ENCODE peak calls at places on chromosomes 2 and 18, in six cellular contexts. T is endothelial cell of umbilical vein, B is A549, S is endodermal cell, Q is psoas muscle, F is left ventricle myocardium inferior. X is an unnamed sample. For H3K4me1, the result is how much of the 10 kb centered on the place peaks cover.

GRCh38 chr18:12256946-12257345 is 2.8 kb downstream of the CIDEA start:
- DNase-seq in F (no peak), B (no peak), S (no peak), T (peak), Q (no peak), X (no peak)

GRCh38 chr2:232658217-232658785 is 24.9 kb downstream of the EFHD1 start:
- DNase-seq in Q (no peak), F (no peak), S (no peak), B (no peak), T (no peak), X (no peak)

GRCh38 chr2:53051157-53051556 is 716.4 kb upstream of the CHAC2 start:
- DNase-seq in S (no peak), F (no peak), T (no peak), Q (no peak), B (no peak), X (no peak)

GRCh38 chr2:207160115-207160514 is 5.6 kb downstream of the KLF7 start:
- DNase-seq in F (no peak), Q (no peak), S (no peak), T (peak), B (no peak), X (no peak)

GRCh38 chr2:230908595-230909191 is 16.3 kb downstream of the GPR55 start:
- DNase-seq in S (peak), F (no peak), Q (no peak), T (no peak), B (peak), X (no peak)

GRCh38 chr18:59546164-59546563 is 151.1 kb downstream of the CCBE1 start:
- DNase-seq in F (no peak), B (no peak), T (no peak), Q (no peak), S (no peak), X (no peak)

GRCh38 chr2:217947341-217948316 is 55.2 kb downstream of the TNS1 start:
- DNase-seq in B (no peak), F (no peak), T (no peak), Q (no peak), S (peak), X (no peak)

GRCh38 chr2:18548618-18549017 is 11.8 kb downstream of the RDH14 start:
- DNase-seq in B (no peak), S (no peak), T (no peak), Q (no peak), F (no peak), X (no peak)

GRCh38 chr2:185780890-185781289 is 42.3 kb downstream of the FSIP2 start:
- DNase-seq in Q (no peak), B (no peak), S (no peak), T (no peak), F (no peak), X (no peak)

GRCh38 chr2:160584972-160585494 is 91.4 kb upstream of the RBMS1 start:
- DNase-seq in T (no peak), B (no peak), Q (no peak), F (no peak), S (no peak), X (no peak)

GRCh38 chr2:104932243-104932642 is 78.3 kb downstream of the POU3F3 start:
- DNase-seq in S (no peak), Q (no peak), F (no peak), T (no peak), B (no peak), X (no peak)

GRCh38 chr2:59528525-59528924 is 1024.9 kb downstream of the BCL11A start:
- DNase-seq in F (no peak), B (no peak), S (no peak), Q (no peak), T (no peak), X (no peak)

GRCh38 chr18:12278765-12279682 is 24.9 kb downstream of the CIDEA start:
- DNase-seq in F (peak), Q (peak), B (no peak), T (peak), S (peak), X (peak)

GRCh38 chr18:13222371-13223281 is 4.1 kb downstream of the LDLRAD4 start:
- DNase-seq in Q (peak), T (no peak), S (no peak), B (no peak), F (peak), X (no peak)

GRCh38 chr2:84782717-84783442 is 98.0 kb downstream of the TRABD2A start:
- DNase-seq in T (no peak), Q (no peak), S (no peak), B (no peak), F (no peak), X (no peak)

GRCh38 chr2:67215214-67215613 is 181.9 kb upstream of the ETAA1 start:
- DNase-seq in S (peak), F (no peak), B (peak), T (peak), Q (no peak), X (peak)

GRCh38 chr2:207747653-207748560 is 21.8 kb downstream of the FZD5 start:
- DNase-seq in S (no peak), T (no peak), Q (no peak), B (no peak), F (no peak), X (no peak)

GRCh38 chr2:185821467-185821866 is 82.9 kb downstream of the FSIP2 start:
- DNase-seq in B (no peak), F (no peak), S (no peak), T (no peak), Q (no peak), X (no peak)

GRCh38 chr18:8858888-8859511 is 153.6 kb downstream of the MTCL1 start:
- DNase-seq in F (no peak), Q (no peak), B (peak), T (no peak), S (no peak), X (no peak)

GRCh38 chr2:134450114-134450513 is 196.2 kb downstream of the MGAT5 start:
- DNase-seq in Q (no peak), S (no peak), T (no peak), B (no peak), F (no peak), X (no peak)

GRCh38 chr2:63903003-63903402 is 61.3 kb downstream of the UGP2 start:
- DNase-seq in S (no peak), B (no peak), T (no peak), F (no peak), Q (no peak), X (no peak)

GRCh38 chr18:61575419-61575818 is 242.2 kb downstream of the CDH20 start:
- DNase-seq in T (no peak), S (peak), F (no peak), Q (no peak), B (no peak), X (no peak)

GRCh38 chr2:229650886-229651285 is 63.5 kb downstream of the DNER start:
- DNase-seq in S (no peak), Q (no peak), B (no peak), F (no peak), T (no peak), X (no peak)

GRCh38 chr2:120940726-120941256 is 205.1 kb downstream of the GLI2 start:
- DNase-seq in B (no peak), T (no peak), Q (no peak), S (no peak), F (no peak), X (no peak)

GRCh38 chr2:223941579-223942277 is 3.4 kb downstream of the WDFY1 start:
- DNase-seq in Q (no peak), S (no peak), T (peak), B (no peak), F (no peak), X (no peak)

GRCh38 chr2:183078163-183078466 is 432 bp upstream of the DUSP19 start:
- DNase-seq in S (no peak), B (peak), T (no peak), F (no peak), Q (no peak), X (no peak)
- H3K4me3 ChIP-seq in S (peak), B (peak), T (peak), F (peak), Q (peak), X (peak)

DNA sequence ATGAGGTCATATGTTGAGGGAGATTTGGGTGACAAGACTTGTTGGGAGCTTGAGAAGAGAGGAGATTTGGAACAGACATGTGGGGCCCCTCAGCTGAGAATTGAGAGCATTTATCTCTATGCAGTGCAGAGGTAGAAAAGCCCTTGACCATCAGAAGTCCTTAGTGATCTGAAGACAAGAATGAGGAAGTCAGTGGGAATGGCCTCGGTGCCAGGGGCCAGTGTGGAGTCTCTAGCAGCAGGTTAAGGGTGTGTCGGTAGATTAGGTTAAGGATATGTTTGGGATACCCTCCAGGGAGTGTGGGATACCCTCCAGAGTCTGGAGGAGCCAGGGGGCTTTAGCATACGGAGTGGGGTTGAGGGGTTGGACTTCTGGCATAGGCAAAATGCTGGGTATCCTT is 41.6 kb downstream of the FBXO48 start:
- DNase-seq in S (no peak), F (no peak), Q (no peak), B (no peak), T (no peak), X (no peak)
- H3K4me1 ChIP-seq in S (under half), F (under half), Q (under half), B (under half), T (under half), X (under half)

DNA sequence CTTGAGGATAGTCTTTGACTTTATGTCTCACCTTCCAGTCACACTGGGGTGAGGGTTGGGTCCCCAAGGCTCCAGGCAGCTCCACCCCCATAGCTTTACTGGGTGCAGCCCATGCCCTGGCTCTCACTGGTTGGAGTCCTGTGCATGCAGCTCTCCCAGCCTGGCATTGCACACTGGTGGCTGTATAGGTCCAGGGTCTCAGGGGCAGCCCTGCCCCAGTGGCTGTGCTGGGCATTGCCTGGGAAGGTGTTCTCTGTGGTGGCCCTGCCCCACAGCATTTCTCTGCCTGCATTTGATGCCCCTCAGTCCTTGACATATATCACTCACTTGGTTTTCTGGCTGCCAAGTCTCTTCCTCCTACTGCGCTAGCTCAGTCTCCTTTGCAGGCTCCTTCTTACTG is 21.2 kb downstream of the MPHOSPH10 start:
- DNase-seq in T (no peak), S (no peak), Q (no peak), F (no peak), B (no peak), X (no peak)
- H3K4me3 ChIP-seq in T (no peak), S (no peak), Q (no peak), F (no peak), B (no peak), X (no peak)

DNA sequence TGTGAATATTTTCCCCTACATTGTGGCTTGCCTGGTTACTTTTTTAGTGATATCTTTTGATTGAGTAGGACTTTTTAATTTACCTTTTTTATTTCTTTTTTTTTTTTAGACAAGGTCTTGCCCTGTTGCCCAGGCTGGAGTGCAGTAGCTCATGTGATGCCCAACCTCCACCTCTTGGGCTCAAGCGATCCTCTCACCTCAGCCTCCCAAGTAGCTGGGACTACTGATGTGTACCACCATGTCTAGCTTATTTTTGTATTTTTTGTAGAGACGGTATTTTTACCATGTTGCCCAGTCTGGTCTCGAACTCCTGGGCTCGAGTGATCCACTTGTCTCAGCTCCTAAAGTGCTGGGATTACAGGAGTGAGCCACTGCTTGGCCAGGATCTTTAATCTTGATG is 25.3 kb downstream of the EML4 start:
- DNase-seq in F (no peak), B (no peak), Q (no peak), S (no peak), T (no peak), X (no peak)
- H3K4me1 ChIP-seq in F (under half), B (half or more), Q (under half), S (under half), T (under half), X (under half)

GRCh38 chr2:239309398-239310245 is 91.2 kb downstream of the HDAC4 start:
- DNase-seq in Q (no peak), B (no peak), T (no peak), S (peak), F (no peak), X (no peak)
- H3K4me3 ChIP-seq in Q (peak), B (no peak), T (no peak), S (no peak), F (peak), X (no peak)

DNA sequence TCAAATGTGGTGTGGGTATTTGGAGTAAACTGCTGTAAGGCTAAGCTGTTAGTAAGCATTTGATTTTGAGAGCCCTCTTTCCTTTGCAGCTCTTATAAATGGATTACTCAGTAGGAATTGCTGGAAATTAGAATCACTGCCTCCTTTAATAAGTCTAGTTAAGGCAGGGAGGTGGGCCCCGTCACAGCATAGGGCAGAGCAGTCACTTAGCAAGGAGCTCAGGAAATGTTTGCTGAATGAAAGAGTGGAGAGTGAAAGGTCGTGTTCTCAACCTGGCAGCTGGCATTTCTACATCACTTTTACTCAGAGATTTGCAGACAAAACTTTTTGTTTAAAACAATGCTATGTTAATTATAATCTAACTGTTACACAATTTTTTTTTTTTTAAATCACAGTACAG is 25.5 kb downstream of the ITGA6 start:
- DNase-seq in T (no peak), Q (no peak), F (no peak), B (no peak), S (no peak), X (no peak)
- H3K4me1 ChIP-seq in T (under half), Q (under half), F (half or more), B (under half), S (under half), X (under half)